ENCODE peak calls at places on chromosomes 1 and 21, in four cellular contexts. One of them, this sample, is unnamed.

GRCh38 chr1:33501309-33501708 is 28.9 kb downstream of the ZSCAN20 start:
- DNase-seq in NCI-H1092 treated with DMSO at 0.1 percent for 48 hours: no peak
- DNase-seq in anterior cingulate cortex: no peak
- DNase-seq in astrocyte of the spinal cord: no peak
- DNase-seq in this sample: no peak

GRCh38 chr1:8671313-8671917 is 146.0 kb downstream of the RERE start:
- DNase-seq in NCI-H1092 treated with DMSO at 0.1 percent for 48 hours: peak; percentile 55
- DNase-seq in anterior cingulate cortex: no peak
- DNase-seq in astrocyte of the spinal cord: peak; percentile 71
- DNase-seq in this sample: no peak

GRCh38 chr21:44529503-44530125 is 10.4 kb downstream of the KRTAP10-1 start:
- DNase-seq in NCI-H1092 treated with DMSO at 0.1 percent for 48 hours: no peak
- DNase-seq in astrocyte of the spinal cord: no peak
- DNase-seq in anterior cingulate cortex: no peak
- DNase-seq in this sample: no peak

GRCh38 chr21:19713324-19713723 is 1284.9 kb upstream of the NCAM2 start:
- DNase-seq in anterior cingulate cortex: no peak
- DNase-seq in astrocyte of the spinal cord: no peak
- DNase-seq in NCI-H1092 treated with DMSO at 0.1 percent for 48 hours: no peak
- DNase-seq in this sample: no peak

GRCh38 chr1:82162526-82163420 is 362.0 kb downstream of the ADGRL2 start:
- DNase-seq in NCI-H1092 treated with DMSO at 0.1 percent for 48 hours: peak; percentile 50
- DNase-seq in astrocyte of the spinal cord: peak; percentile 16
- DNase-seq in anterior cingulate cortex: no peak
- DNase-seq in this sample: no peak

GRCh38 chr21:17818158-17819113 is 720 bp downstream of the C21orf91 start:
- DNase-seq in astrocyte of the spinal cord: peak; percentile 36
- DNase-seq in anterior cingulate cortex: no peak
- DNase-seq in NCI-H1092 treated with DMSO at 0.1 percent for 48 hours: peak; percentile 18
- DNase-seq in this sample: no peak

GRCh38 chr1:157968503-157968902 is 24.9 kb upstream of the KIRREL1 start:
- DNase-seq in NCI-H1092 treated with DMSO at 0.1 percent for 48 hours: no peak
- DNase-seq in anterior cingulate cortex: no peak
- DNase-seq in astrocyte of the spinal cord: peak; percentile 87
- DNase-seq in this sample: peak; percentile 92

GRCh38 chr21:41759214-41759840 is 7.5 kb downstream of the RIPK4 start:
- DNase-seq in anterior cingulate cortex: no peak
- DNase-seq in NCI-H1092 treated with DMSO at 0.1 percent for 48 hours: no peak
- DNase-seq in astrocyte of the spinal cord: no peak
- DNase-seq in this sample: no peak

GRCh38 chr1:6996371-6996770 is 211.1 kb downstream of the CAMTA1 start:
- DNase-seq in anterior cingulate cortex: no peak
- DNase-seq in NCI-H1092 treated with DMSO at 0.1 percent for 48 hours: no peak
- DNase-seq in astrocyte of the spinal cord: no peak
- DNase-seq in this sample: no peak